ENCODE peak calls at places on chromosomes 4 and X, in ten cellular contexts. Q is EL; B is ACHN; V is SHP77 treated with DMSO at 0.1 percent for 48 hours; F is putamen; L is activated naive CD4-positive, alpha-beta T cell treated with anti-CD3 and anti-CD28 coated beads for 36 hours; I is progenitor cell of endocrine pancreas; R is AG20443; X is CD8-positive, alpha-beta memory T cell; A is AG08395. N is an unnamed sample.

GRCh38 chr4:153747406-153747805 is 12.4 kb downstream of the RNF175 start:
- DNase-seq in I (no peak), B (no peak), R (no peak), A (no peak), X (no peak), V (no peak), F (no peak), L (no peak), Q (no peak), N (no peak)

GRCh38 chr4:24642941-24643628 is 58.7 kb upstream of the DHX15 start:
- DNase-seq in F (no peak), X (no peak), R (peak), Q (peak), I (no peak), L (no peak), A (peak), B (peak), V (no peak), N (no peak)

GRCh38 chrX:51215266-51215665 is 117.4 kb upstream of the NUDT10 start:
- DNase-seq in I (no peak), A (no peak), Q (no peak), L (no peak), V (no peak), R (no peak), F (no peak), B (peak), X (no peak), N (no peak)

GRCh38 chr4:128277856-128278255 is 9.8 kb downstream of the PGRMC2 start:
- DNase-seq in V (no peak), Q (no peak), I (no peak), L (no peak), R (no peak), A (no peak), X (no peak), B (no peak), F (no peak), N (no peak)

GRCh38 chrX:37331546-37331945 is 17.6 kb upstream of the PRRG1 start:
- DNase-seq in Q (no peak), F (peak), X (no peak), R (no peak), A (no peak), V (no peak), B (no peak), I (no peak), L (no peak), N (no peak)

GRCh38 chr4:143407475-143407874 is 70.8 kb downstream of the GAB1 start:
- DNase-seq in V (no peak), L (no peak), R (no peak), B (no peak), Q (no peak), X (no peak), I (no peak), F (no peak), A (no peak), N (no peak)

GRCh38 chr4:154506253-154506652 is 14.7 kb upstream of the DCHS2 start:
- DNase-seq in V (no peak), A (peak), R (peak), L (no peak), F (peak), Q (peak), X (no peak), B (peak), I (no peak), N (no peak)

GRCh38 chrX:74133156-74133796 is 170.7 kb upstream of the ZCCHC13 start:
- DNase-seq in B (peak), X (peak), V (peak), F (peak), Q (peak), I (no peak), A (peak), L (peak), R (peak), N (no peak)

GRCh38 chr4:7186081-7186480 is 6.3 kb upstream of the SORCS2 start:
- DNase-seq in I (no peak), X (no peak), V (no peak), R (peak), L (peak), Q (no peak), F (no peak), A (no peak), B (peak), N (no peak)

GRCh38 chr4:67714248-67714583 is 13.3 kb upstream of the UBA6 start:
- DNase-seq in L (peak), A (no peak), Q (no peak), F (no peak), V (no peak), B (no peak), I (no peak), X (no peak), R (no peak), N (no peak)

GRCh38 chr4:96776922-96777510 is 937.1 kb downstream of the PDHA2 start:
- DNase-seq in I (no peak), R (no peak), F (no peak), X (no peak), L (no peak), Q (no peak), A (no peak), B (no peak), V (no peak), N (no peak)

GRCh38 chrX:154986826-154987575 is 35.5 kb downstream of the F8 start:
- DNase-seq in B (peak), I (no peak), A (no peak), F (no peak), X (no peak), R (no peak), V (no peak), L (no peak), Q (no peak), N (no peak)

GRCh38 chr4:33722800-33723511 is 2521.4 kb downstream of the ARAP2 start:
- DNase-seq in X (no peak), F (peak), B (no peak), L (no peak), V (no peak), A (peak), R (peak), I (no peak), Q (peak), N (no peak)

GRCh38 chr4:109994415-109994827 is 81.7 kb downstream of the EGF start:
- DNase-seq in B (no peak), A (no peak), Q (no peak), L (no peak), I (no peak), X (no peak), V (no peak), F (no peak), R (no peak), N (no peak)

GRCh38 chrX:74519870-74520269 is 94.6 kb downstream of the RLIM start:
- DNase-seq in L (no peak), I (no peak), A (no peak), R (no peak), F (no peak), V (no peak), B (no peak), Q (no peak), X (no peak), N (no peak)

GRCh38 chrX:133786382-133786781 is 199.0 kb downstream of the GPC3 start:
- DNase-seq in A (no peak), V (no peak), R (no peak), L (no peak), Q (no peak), I (no peak), F (no peak), X (no peak), B (no peak), N (no peak)